ENCODE peak calls at places on chromosomes 11 and 22, in eight cellular contexts. One of them, this sample, is unnamed.

GRCh38 chr11:33452806-33453205 is 195.6 kb downstream of the HIPK3 start:
- DNase-seq in fibroblast of pulmonary artery: peak
- DNase-seq in stomach: no peak
- DNase-seq in astrocyte of the spinal cord: peak
- DNase-seq in H9: no peak
- DNase-seq in foreskin fibroblast: peak
- DNase-seq in B cell: no peak
- DNase-seq in thyroid gland: no peak
- DNase-seq in this sample: peak

GRCh38 chr11:43576834-43577521 is 103.6 kb upstream of the HSD17B12 start:
- DNase-seq in fibroblast of pulmonary artery: peak
- DNase-seq in stomach: peak
- DNase-seq in astrocyte of the spinal cord: peak
- DNase-seq in H9: peak
- DNase-seq in foreskin fibroblast: peak
- DNase-seq in B cell: no peak
- DNase-seq in thyroid gland: peak
- DNase-seq in this sample: no peak

GRCh38 chr22:49787861-49788260 is 39.8 kb downstream of the BRD1 start:
- DNase-seq in fibroblast of pulmonary artery: no peak
- DNase-seq in stomach: no peak
- DNase-seq in astrocyte of the spinal cord: no peak
- DNase-seq in H9: no peak
- DNase-seq in foreskin fibroblast: no peak
- DNase-seq in B cell: no peak
- DNase-seq in thyroid gland: no peak
- DNase-seq in this sample: no peak

GRCh38 chr11:7577226-7577882 is 63.6 kb downstream of the PPFIBP2 start:
- DNase-seq in fibroblast of pulmonary artery: peak
- DNase-seq in stomach: peak
- DNase-seq in astrocyte of the spinal cord: peak
- DNase-seq in H9: no peak
- DNase-seq in foreskin fibroblast: peak
- DNase-seq in B cell: no peak
- DNase-seq in thyroid gland: no peak
- DNase-seq in this sample: no peak

GRCh38 chr11:86740628-86741488 is 59.5 kb upstream of the PRSS23 start:
- DNase-seq in fibroblast of pulmonary artery: peak
- DNase-seq in stomach: no peak
- DNase-seq in astrocyte of the spinal cord: peak
- DNase-seq in H9: peak
- DNase-seq in foreskin fibroblast: peak
- DNase-seq in B cell: no peak
- DNase-seq in thyroid gland: peak
- DNase-seq in this sample: peak

GRCh38 chr11:133901999-133902398 is 54.8 kb downstream of the IGSF9B start:
- DNase-seq in fibroblast of pulmonary artery: no peak
- DNase-seq in stomach: no peak
- DNase-seq in astrocyte of the spinal cord: no peak
- DNase-seq in H9: no peak
- DNase-seq in foreskin fibroblast: no peak
- DNase-seq in B cell: no peak
- DNase-seq in thyroid gland: no peak
- DNase-seq in this sample: no peak

GRCh38 chr22:23144432-23144831 is 845 bp upstream of the RAB36 start:
- DNase-seq in fibroblast of pulmonary artery: no peak
- DNase-seq in stomach: no peak
- DNase-seq in astrocyte of the spinal cord: no peak
- DNase-seq in H9: no peak
- DNase-seq in foreskin fibroblast: no peak
- DNase-seq in B cell: no peak
- DNase-seq in thyroid gland: no peak
- DNase-seq in this sample: no peak

GRCh38 chr11:106391771-106392412 is 314.4 kb downstream of the AASDHPPT start:
- DNase-seq in fibroblast of pulmonary artery: peak
- DNase-seq in stomach: no peak
- DNase-seq in astrocyte of the spinal cord: peak
- DNase-seq in H9: no peak
- DNase-seq in foreskin fibroblast: peak
- DNase-seq in B cell: no peak
- DNase-seq in thyroid gland: no peak
- DNase-seq in this sample: peak

GRCh38 chr11:14698771-14699170 is 55.2 kb downstream of the PDE3B start:
- DNase-seq in fibroblast of pulmonary artery: no peak
- DNase-seq in stomach: no peak
- DNase-seq in astrocyte of the spinal cord: no peak
- DNase-seq in H9: no peak
- DNase-seq in foreskin fibroblast: no peak
- DNase-seq in B cell: no peak
- DNase-seq in thyroid gland: no peak
- DNase-seq in this sample: no peak

GRCh38 chr11:10858505-10859360 is 880 bp upstream of the ZBED5 start:
- DNase-seq in fibroblast of pulmonary artery: no peak
- DNase-seq in stomach: peak
- DNase-seq in astrocyte of the spinal cord: no peak
- DNase-seq in H9: peak
- DNase-seq in foreskin fibroblast: peak
- DNase-seq in B cell: peak
- DNase-seq in thyroid gland: peak
- DNase-seq in this sample: no peak

GRCh38 chr22:29000225-29000556 is 61.4 kb downstream of the C22orf31 start:
- DNase-seq in fibroblast of pulmonary artery: no peak
- DNase-seq in stomach: no peak
- DNase-seq in astrocyte of the spinal cord: no peak
- DNase-seq in H9: no peak
- DNase-seq in foreskin fibroblast: no peak
- DNase-seq in B cell: no peak
- DNase-seq in thyroid gland: no peak
- DNase-seq in this sample: no peak

GRCh38 chr11:40405614-40406013 is 1053.8 kb downstream of the LRRC4C start:
- DNase-seq in fibroblast of pulmonary artery: no peak
- DNase-seq in stomach: no peak
- DNase-seq in astrocyte of the spinal cord: no peak
- DNase-seq in H9: no peak
- DNase-seq in foreskin fibroblast: no peak
- DNase-seq in B cell: no peak
- DNase-seq in thyroid gland: no peak
- DNase-seq in this sample: no peak

GRCh38 chr11:12680246-12680939 is 6.2 kb downstream of the TEAD1 start:
- DNase-seq in fibroblast of pulmonary artery: peak
- DNase-seq in stomach: peak
- DNase-seq in astrocyte of the spinal cord: peak
- DNase-seq in H9: peak
- DNase-seq in foreskin fibroblast: peak
- DNase-seq in B cell: no peak
- DNase-seq in thyroid gland: peak
- DNase-seq in this sample: peak

GRCh38 chr11:36391062-36391461 is 95.0 kb downstream of the PRR5L start:
- DNase-seq in fibroblast of pulmonary artery: no peak
- DNase-seq in stomach: no peak
- DNase-seq in astrocyte of the spinal cord: no peak
- DNase-seq in H9: no peak
- DNase-seq in foreskin fibroblast: no peak
- DNase-seq in B cell: peak
- DNase-seq in thyroid gland: no peak
- DNase-seq in this sample: no peak

GRCh38 chr11:8566613-8567210 is 27.3 kb downstream of the STK33 start:
- DNase-seq in fibroblast of pulmonary artery: peak
- DNase-seq in stomach: no peak
- DNase-seq in astrocyte of the spinal cord: peak
- DNase-seq in H9: no peak
- DNase-seq in foreskin fibroblast: peak
- DNase-seq in B cell: no peak
- DNase-seq in thyroid gland: no peak
- DNase-seq in this sample: no peak

GRCh38 chr11:71990721-71991120 is 8.0 kb upstream of the IL18BP start:
- DNase-seq in fibroblast of pulmonary artery: no peak
- DNase-seq in stomach: no peak
- DNase-seq in astrocyte of the spinal cord: no peak
- DNase-seq in H9: no peak
- DNase-seq in foreskin fibroblast: no peak
- DNase-seq in B cell: no peak
- DNase-seq in thyroid gland: no peak
- DNase-seq in this sample: no peak

GRCh38 chr11:6856871-6857270 is 6.0 kb upstream of the OR10A2 start:
- DNase-seq in fibroblast of pulmonary artery: peak
- DNase-seq in stomach: no peak
- DNase-seq in astrocyte of the spinal cord: no peak
- DNase-seq in H9: no peak
- DNase-seq in foreskin fibroblast: peak
- DNase-seq in B cell: no peak
- DNase-seq in thyroid gland: no peak
- DNase-seq in this sample: no peak

GRCh38 chr11:67404515-67405195 is 772 bp downstream of the TBC1D10C start:
- DNase-seq in fibroblast of pulmonary artery: no peak
- DNase-seq in stomach: no peak
- DNase-seq in astrocyte of the spinal cord: no peak
- DNase-seq in H9: no peak
- DNase-seq in foreskin fibroblast: no peak
- DNase-seq in B cell: no peak
- DNase-seq in thyroid gland: peak
- DNase-seq in this sample: no peak

GRCh38 chr11:13073119-13073981 is 64.2 kb downstream of the RASSF10 start:
- DNase-seq in fibroblast of pulmonary artery: peak
- DNase-seq in stomach: no peak
- DNase-seq in astrocyte of the spinal cord: peak
- DNase-seq in H9: no peak
- DNase-seq in foreskin fibroblast: peak
- DNase-seq in B cell: no peak
- DNase-seq in thyroid gland: no peak
- DNase-seq in this sample: no peak

GRCh38 chr11:36235750-36236149 is 53.5 kb downstream of the COMMD9 start:
- DNase-seq in fibroblast of pulmonary artery: peak
- DNase-seq in stomach: no peak
- DNase-seq in astrocyte of the spinal cord: peak
- DNase-seq in H9: no peak
- DNase-seq in foreskin fibroblast: peak
- DNase-seq in B cell: no peak
- DNase-seq in thyroid gland: no peak
- DNase-seq in this sample: no peak

GRCh38 chr11:6705905-6706535 is 22.9 kb upstream of the MRPL17 start:
- DNase-seq in fibroblast of pulmonary artery: peak
- DNase-seq in stomach: peak
- DNase-seq in astrocyte of the spinal cord: peak
- DNase-seq in H9: peak
- DNase-seq in foreskin fibroblast: peak
- DNase-seq in B cell: no peak
- DNase-seq in thyroid gland: peak
- DNase-seq in this sample: no peak

GRCh38 chr11:93444671-93445073 is 98.5 kb downstream of the SMCO4 start:
- DNase-seq in fibroblast of pulmonary artery: peak
- DNase-seq in stomach: no peak
- DNase-seq in astrocyte of the spinal cord: peak
- DNase-seq in H9: peak
- DNase-seq in foreskin fibroblast: no peak
- DNase-seq in B cell: no peak
- DNase-seq in thyroid gland: peak
- DNase-seq in this sample: no peak

GRCh38 chr11:132111781-132112380 is 741.5 kb downstream of the NTM start:
- DNase-seq in fibroblast of pulmonary artery: peak
- DNase-seq in stomach: no peak
- DNase-seq in astrocyte of the spinal cord: peak
- DNase-seq in H9: no peak
- DNase-seq in foreskin fibroblast: peak
- DNase-seq in B cell: no peak
- DNase-seq in thyroid gland: no peak
- DNase-seq in this sample: peak

GRCh38 chr22:30695351-30695762 is 683 bp downstream of the OSBP2 start:
- DNase-seq in fibroblast of pulmonary artery: no peak
- DNase-seq in stomach: no peak
- DNase-seq in astrocyte of the spinal cord: no peak
- DNase-seq in H9: peak
- DNase-seq in foreskin fibroblast: no peak
- DNase-seq in B cell: no peak
- DNase-seq in thyroid gland: peak
- DNase-seq in this sample: no peak

GRCh38 chr22:30695871-30696655 is 1.4 kb downstream of the OSBP2 start:
- DNase-seq in fibroblast of pulmonary artery: no peak
- DNase-seq in stomach: no peak
- DNase-seq in astrocyte of the spinal cord: no peak
- DNase-seq in H9: no peak
- DNase-seq in foreskin fibroblast: no peak
- DNase-seq in B cell: no peak
- DNase-seq in thyroid gland: peak
- DNase-seq in this sample: no peak

GRCh38 chr22:30694171-30694637 is 470 bp upstream of the OSBP2 start:
- DNase-seq in fibroblast of pulmonary artery: no peak
- DNase-seq in stomach: peak
- DNase-seq in astrocyte of the spinal cord: peak
- DNase-seq in H9: peak
- DNase-seq in foreskin fibroblast: peak
- DNase-seq in B cell: peak
- DNase-seq in thyroid gland: peak
- DNase-seq in this sample: no peak

GRCh38 chr22:30697975-30698374 is 3.3 kb downstream of the OSBP2 start:
- DNase-seq in fibroblast of pulmonary artery: no peak
- DNase-seq in stomach: no peak
- DNase-seq in astrocyte of the spinal cord: no peak
- DNase-seq in H9: no peak
- DNase-seq in foreskin fibroblast: no peak
- DNase-seq in B cell: no peak
- DNase-seq in thyroid gland: no peak
- DNase-seq in this sample: no peak

GRCh38 chr22:30694638-30695350 is at the start of gene OSBP2:
- DNase-seq in fibroblast of pulmonary artery: no peak
- DNase-seq in stomach: peak
- DNase-seq in astrocyte of the spinal cord: no peak
- DNase-seq in H9: peak
- DNase-seq in foreskin fibroblast: peak
- DNase-seq in B cell: no peak
- DNase-seq in thyroid gland: peak
- DNase-seq in this sample: no peak
- TF ChIP-seq CTCF in fibroblast of pulmonary artery: no peak
- TF ChIP-seq CTCF in stomach: no peak
- TF ChIP-seq CTCF in astrocyte of the spinal cord: no peak
- TF ChIP-seq CTCF in H9: no peak
- TF ChIP-seq CTCF in foreskin fibroblast: no peak
- TF ChIP-seq CTCF in B cell: no peak
- TF ChIP-seq CTCF in thyroid gland: no peak
- TF ChIP-seq CTCF in this sample: no peak

GRCh38 chr11:57700425-57700824 is 11.6 kb downstream of the MED19 start:
- DNase-seq in fibroblast of pulmonary artery: no peak
- DNase-seq in stomach: no peak
- DNase-seq in astrocyte of the spinal cord: no peak
- DNase-seq in H9: no peak
- DNase-seq in foreskin fibroblast: no peak
- DNase-seq in B cell: no peak
- DNase-seq in thyroid gland: no peak
- DNase-seq in this sample: no peak
- TF ChIP-seq CTCF in fibroblast of pulmonary artery: no peak
- TF ChIP-seq CTCF in stomach: no peak
- TF ChIP-seq CTCF in astrocyte of the spinal cord: no peak
- TF ChIP-seq CTCF in H9: peak
- TF ChIP-seq CTCF in foreskin fibroblast: no peak
- TF ChIP-seq CTCF in B cell: no peak
- TF ChIP-seq CTCF in thyroid gland: no peak
- TF ChIP-seq CTCF in this sample: no peak

GRCh38 chr11:29029452-29029851 is 921.3 kb downstream of the METTL15 start:
- DNase-seq in fibroblast of pulmonary artery: no peak
- DNase-seq in stomach: no peak
- DNase-seq in astrocyte of the spinal cord: no peak
- DNase-seq in H9: no peak
- DNase-seq in foreskin fibroblast: no peak
- DNase-seq in B cell: no peak
- DNase-seq in thyroid gland: no peak
- DNase-seq in this sample: no peak
- TF ChIP-seq CTCF in fibroblast of pulmonary artery: no peak
- TF ChIP-seq CTCF in stomach: no peak
- TF ChIP-seq CTCF in astrocyte of the spinal cord: no peak
- TF ChIP-seq CTCF in H9: no peak
- TF ChIP-seq CTCF in foreskin fibroblast: no peak
- TF ChIP-seq CTCF in B cell: no peak
- TF ChIP-seq CTCF in thyroid gland: no peak
- TF ChIP-seq CTCF in this sample: no peak

GRCh38 chr11:73729594-73730206 is 31.2 kb downstream of the RAB6A start:
- DNase-seq in fibroblast of pulmonary artery: no peak
- DNase-seq in stomach: no peak
- DNase-seq in astrocyte of the spinal cord: no peak
- DNase-seq in H9: peak
- DNase-seq in foreskin fibroblast: peak
- DNase-seq in B cell: no peak
- DNase-seq in thyroid gland: no peak
- DNase-seq in this sample: no peak
- TF ChIP-seq CTCF in fibroblast of pulmonary artery: peak
- TF ChIP-seq CTCF in stomach: no peak
- TF ChIP-seq CTCF in astrocyte of the spinal cord: peak
- TF ChIP-seq CTCF in H9: peak
- TF ChIP-seq CTCF in foreskin fibroblast: no peak
- TF ChIP-seq CTCF in B cell: peak
- TF ChIP-seq CTCF in thyroid gland: peak
- TF ChIP-seq CTCF in this sample: peak